ENCODE peak calls at places on chromosomes 4 and X, in seven cellular contexts. A, L, J, C, W, Q and R are unnamed samples.

GRCh38 chr4:80240976-80241375 is 25.5 kb upstream of the FGF5 start:
- DNase-seq in A (no peak), L (no peak), J (peak; percentile 48), C (no peak), W (no peak), Q (no peak), R (no peak)

GRCh38 chr4:28772066-28772465 is 1911.4 kb downstream of the STIM2 start:
- DNase-seq in A (no peak), L (no peak), J (peak; percentile 83), C (no peak), W (peak; percentile 12), Q (no peak), R (peak; percentile 39)

GRCh38 chr4:131547506-131547981 is 1601.5 kb upstream of the PCDH10 start:
- DNase-seq in A (no peak), L (no peak), J (no peak), C (no peak), W (no peak), Q (no peak), R (no peak)

GRCh38 chr4:3059090-3059428 is 15.3 kb downstream of the HTT-AS start:
- DNase-seq in A (no peak), L (no peak), J (no peak), C (no peak), W (no peak), Q (no peak), R (no peak)

GRCh38 chr4:99379571-99379970 is 27.0 kb upstream of the ADH1C start:
- DNase-seq in A (no peak), L (no peak), J (peak; percentile 24), C (no peak), W (no peak), Q (no peak), R (no peak)

GRCh38 chrX:100615015-100615414 is 21.6 kb downstream of the TSPAN6 start:
- DNase-seq in A (no peak), L (peak; percentile 40), J (peak; percentile 68), C (peak; percentile 67), W (peak; percentile 75), Q (no peak), R (peak; percentile 76)

GRCh38 chr4:72468904-72469502 is 100.0 kb downstream of the ADAMTS3 start:
- DNase-seq in A (no peak), L (no peak), J (peak; percentile 20), C (peak; percentile 76), W (peak; percentile 28), Q (no peak), R (peak; percentile 35)

GRCh38 chr4:8182858-8183725 is 16.0 kb upstream of the SH3TC1 start:
- DNase-seq in A (no peak), L (no peak), J (peak; percentile 70), C (peak; percentile 86), W (peak; percentile 63), Q (no peak), R (no peak)

GRCh38 chr4:55545133-55545532 is 1.6 kb downstream of the CLOCK start:
- DNase-seq in A (no peak), L (no peak), J (peak; percentile 28), C (no peak), W (peak; percentile 47), Q (no peak), R (peak; percentile 22)

GRCh38 chrX:125673758-125674157 is 354.1 kb downstream of the TEX13C start:
- DNase-seq in A (no peak), L (no peak), J (no peak), C (no peak), W (no peak), Q (no peak), R (no peak)

GRCh38 chr4:67608047-67608446 is 49.5 kb downstream of the STAP1 start:
- DNase-seq in A (no peak), L (no peak), J (no peak), C (no peak), W (no peak), Q (no peak), R (no peak)

GRCh38 chr4:182294436-182294835 is 51.2 kb downstream of the TENM3 start:
- DNase-seq in A (no peak), L (no peak), J (no peak), C (no peak), W (no peak), Q (no peak), R (peak; percentile 14)

GRCh38 chr4:17807446-17807845 is 3.1 kb downstream of the DCAF16 start:
- DNase-seq in A (no peak), L (no peak), J (peak; percentile 8), C (peak; percentile 94), W (no peak), Q (no peak), R (no peak)

GRCh38 chrX:139554991-139555675 is 24.6 kb downstream of the F9 start:
- DNase-seq in A (no peak), L (peak; percentile 36), J (no peak), C (no peak), W (no peak), Q (peak; percentile 42), R (no peak)

GRCh38 chr4:54818481-54818880 is 160.7 kb downstream of the KIT start:
- DNase-seq in A (no peak), L (no peak), J (no peak), C (no peak), W (no peak), Q (no peak), R (no peak)

GRCh38 chr4:69881173-69881773 is 21.3 kb upstream of the SULT1E1 start:
- DNase-seq in A (peak; percentile 6), L (peak; percentile 26), J (peak; percentile 44), C (peak; percentile 70), W (peak; percentile 44), Q (no peak), R (peak; percentile 37)

GRCh38 chr4:177356191-177356590 is 46.5 kb downstream of the NEIL3 start:
- DNase-seq in A (no peak), L (no peak), J (peak; percentile 41), C (no peak), W (no peak), Q (no peak), R (no peak)

GRCh38 chr4:2689825-2690700 is 66.1 kb downstream of the TNIP2 start:
- DNase-seq in A (no peak), L (no peak), J (no peak), C (no peak), W (no peak), Q (no peak), R (no peak)

GRCh38 chr4:76951333-76952033 is 1.9 kb downstream of the SEPTIN11 start:
- DNase-seq in A (no peak), L (no peak), J (no peak), C (no peak), W (no peak), Q (no peak), R (no peak)

DNA sequence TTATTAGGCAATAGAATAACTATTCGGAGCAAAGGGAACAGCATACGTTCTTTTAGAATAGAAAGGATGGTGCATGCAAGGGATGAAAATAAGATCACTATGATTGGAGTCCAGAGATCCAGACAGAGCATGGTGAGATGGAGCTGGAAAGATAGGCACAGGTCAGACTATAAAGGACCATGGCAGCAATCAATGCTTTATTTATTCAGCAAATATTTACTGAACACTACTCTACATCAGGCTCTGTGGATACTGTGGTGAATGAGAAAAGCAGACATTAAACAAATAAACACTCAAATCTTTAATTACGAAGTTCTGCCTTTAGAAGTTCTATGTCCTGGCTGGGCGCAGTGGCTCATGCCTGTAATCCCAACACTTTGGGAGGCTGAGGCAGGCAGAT is 44.7 kb upstream of the ACSL4 start:
- DNase-seq in A (no peak), L (no peak), J (no peak), C (no peak), W (no peak), Q (no peak), R (no peak)
- H3K18ac ChIP-seq in A (no peak overlapping the region), L (no peak overlapping the region), J (no peak overlapping the region), C (no peak overlapping the region), W (no peak overlapping the region), Q (no peak overlapping the region), R (no peak overlapping the region)

DNA sequence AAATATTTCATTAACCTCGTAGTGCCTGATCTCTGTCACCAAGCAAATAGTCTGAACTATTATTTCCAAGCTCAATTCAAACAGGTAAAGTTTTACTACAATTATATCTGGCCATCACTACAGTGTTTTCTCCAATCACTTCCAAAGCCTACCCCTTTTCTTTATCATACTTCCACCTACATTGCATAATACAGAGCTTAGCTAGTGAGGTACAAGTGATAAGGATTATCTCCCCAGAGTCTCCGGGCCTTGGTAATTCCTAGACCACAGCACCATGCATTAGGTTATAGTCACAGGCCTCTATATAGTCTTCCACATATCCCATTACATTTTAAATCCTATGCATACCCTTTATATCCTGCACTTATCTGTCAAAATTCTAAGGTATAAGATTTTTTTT is 154.2 kb downstream of the SNCA start:
- DNase-seq in A (no peak), L (no peak), J (no peak), C (no peak), W (no peak), Q (no peak), R (peak; percentile 60)
- H3K9ac ChIP-seq in A (no peak overlapping the region), L (peak overlapping the region; percentile 25), J (no peak overlapping the region), C (no peak overlapping the region), W (no peak overlapping the region), Q (no peak overlapping the region), R (no peak overlapping the region)

DNA sequence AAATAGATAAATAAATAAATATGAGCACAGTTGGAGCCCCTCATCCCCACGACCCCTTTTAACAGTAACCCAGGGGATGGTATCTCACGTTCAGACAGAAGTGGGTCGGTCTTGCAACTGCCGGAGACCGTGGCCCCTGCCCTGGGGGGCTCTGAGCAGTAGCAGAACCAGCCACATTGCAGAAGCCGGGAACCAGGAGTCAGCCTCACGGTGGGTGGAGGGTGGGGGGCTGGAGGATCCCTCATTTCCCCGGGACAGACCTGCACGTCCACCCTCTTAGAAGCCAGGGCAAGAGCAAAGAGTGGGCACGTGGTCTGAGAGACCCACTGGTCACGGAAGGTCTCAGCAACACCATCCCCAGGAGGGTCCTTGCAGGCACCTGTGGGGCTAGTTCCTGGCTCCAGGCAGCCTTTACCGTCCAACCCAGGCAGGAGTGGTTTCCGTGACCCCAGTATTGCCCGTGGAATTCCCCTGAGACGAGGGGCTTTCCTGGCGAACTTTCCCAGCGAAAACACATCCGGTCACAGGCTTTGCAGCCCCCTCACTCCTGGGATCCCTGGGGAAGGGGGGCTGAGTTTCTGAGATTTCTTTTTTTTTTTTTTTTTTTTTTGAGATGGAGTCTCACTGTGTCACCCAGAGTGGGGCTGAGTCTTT is 8.8 kb upstream of the IL3RA start:
- DNase-seq in A (no peak), L (no peak), J (no peak), C (no peak), W (peak; percentile 23), Q (no peak), R (no peak)
- H3K18ac ChIP-seq in A (peak overlapping the region; percentile 83), L (no peak overlapping the region), J (no peak overlapping the region), C (no peak overlapping the region), W (no peak overlapping the region), Q (no peak overlapping the region), R (no peak overlapping the region)

DNA sequence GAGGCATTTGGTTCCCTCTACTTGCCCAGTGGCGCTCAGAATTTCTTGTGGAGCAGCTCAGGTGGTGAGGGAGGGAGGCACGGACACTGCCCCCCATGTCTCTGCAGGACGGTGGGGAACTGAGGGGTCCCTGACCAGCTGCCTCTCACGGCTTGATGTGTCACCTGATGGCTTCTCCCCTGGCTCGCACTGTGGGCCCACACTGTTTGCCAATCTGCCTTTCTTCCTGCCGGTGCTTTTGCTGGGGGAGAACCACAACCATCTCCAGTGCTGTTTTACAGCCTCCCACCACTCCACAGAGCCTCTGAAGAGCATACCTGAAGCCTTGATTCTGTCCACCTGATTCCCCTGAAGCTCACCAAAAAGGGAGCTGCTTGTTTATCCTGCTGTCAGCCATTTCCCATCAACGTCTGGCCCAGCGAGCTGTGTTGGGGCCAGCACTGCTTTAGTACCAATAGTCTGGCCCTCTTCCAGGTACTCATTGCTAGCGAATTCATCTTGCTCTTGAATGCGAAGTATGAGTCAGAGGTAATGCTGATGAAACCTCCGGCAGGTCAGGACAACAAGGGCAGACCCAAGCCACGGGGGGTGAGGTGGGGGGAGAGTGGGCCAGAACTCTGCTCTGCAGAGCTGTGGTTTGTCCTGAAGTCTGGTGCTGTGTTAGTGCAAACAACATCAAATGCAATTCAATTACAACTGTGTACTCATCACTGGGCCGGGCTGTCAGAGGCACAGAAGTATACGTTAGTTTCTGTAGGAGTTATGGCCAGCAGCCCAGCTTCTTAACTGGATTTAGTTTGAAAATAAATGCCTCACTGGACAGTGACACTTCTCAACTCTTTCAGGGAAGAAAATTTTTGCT is 208.3 kb upstream of the JADE1 start:
- DNase-seq in A (no peak), L (no peak), J (peak; percentile 97), C (peak; percentile 31), W (peak; percentile 97), Q (peak; percentile 40), R (peak; percentile 90)
- H3K9ac ChIP-seq in A (no peak overlapping the region), L (no peak overlapping the region), J (no peak overlapping the region), C (no peak overlapping the region), W (peak overlapping the region; percentile 66), Q (no peak overlapping the region), R (no peak overlapping the region)